ENCODE peak calls at places on chromosomes 4 and X, in ten cellular contexts. One of them, this sample, is unnamed.

GRCh38 chr4:65566473-65566872 is 103.8 kb downstream of the EPHA5 start:
- DNase-seq in cardiac muscle cell: no peak
- DNase-seq in right lobe of liver: no peak
- DNase-seq in effector memory CD4-positive, alpha-beta T cell: no peak
- DNase-seq in ovary: no peak
- DNase-seq in neural progenitor cell: no peak
- DNase-seq in MM.1S: no peak
- DNase-seq in adrenal gland: no peak
- DNase-seq in adipocyte: no peak
- DNase-seq in BE2C: no peak
- DNase-seq in this sample: no peak

GRCh38 chr4:140305053-140305452 is 68.4 kb upstream of the SCOC start:
- DNase-seq in MM.1S: no peak
- DNase-seq in neural progenitor cell: no peak
- DNase-seq in right lobe of liver: no peak
- DNase-seq in BE2C: no peak
- DNase-seq in adrenal gland: no peak
- DNase-seq in ovary: no peak
- DNase-seq in adipocyte: no peak
- DNase-seq in cardiac muscle cell: no peak
- DNase-seq in effector memory CD4-positive, alpha-beta T cell: no peak
- DNase-seq in this sample: no peak

GRCh38 chr4:8410641-8411271 is 29.8 kb downstream of the ACOX3 start:
- DNase-seq in BE2C: peak; percentile 95
- DNase-seq in ovary: peak; percentile 80
- DNase-seq in effector memory CD4-positive, alpha-beta T cell: no peak
- DNase-seq in MM.1S: no peak
- DNase-seq in neural progenitor cell: peak; percentile 83
- DNase-seq in adrenal gland: no peak
- DNase-seq in cardiac muscle cell: peak; percentile 80
- DNase-seq in adipocyte: peak; percentile 62
- DNase-seq in right lobe of liver: no peak
- DNase-seq in this sample: no peak

GRCh38 chrX:153818571-153819397 is 11.6 kb downstream of the PDZD4 start:
- DNase-seq in effector memory CD4-positive, alpha-beta T cell: peak; percentile 48
- DNase-seq in right lobe of liver: no peak
- DNase-seq in ovary: no peak
- DNase-seq in adipocyte: peak; percentile 58
- DNase-seq in cardiac muscle cell: peak; percentile 70
- DNase-seq in neural progenitor cell: peak; percentile 85
- DNase-seq in BE2C: peak; percentile 79
- DNase-seq in adrenal gland: no peak
- DNase-seq in MM.1S: no peak
- DNase-seq in this sample: peak; percentile 38

GRCh38 chr4:125387770-125388169 is 73.0 kb downstream of the FAT4 start:
- DNase-seq in neural progenitor cell: no peak
- DNase-seq in adipocyte: peak; percentile 10
- DNase-seq in ovary: no peak
- DNase-seq in MM.1S: no peak
- DNase-seq in adrenal gland: no peak
- DNase-seq in BE2C: no peak
- DNase-seq in cardiac muscle cell: no peak
- DNase-seq in right lobe of liver: no peak
- DNase-seq in effector memory CD4-positive, alpha-beta T cell: no peak
- DNase-seq in this sample: no peak

GRCh38 chr4:23241408-23241807 is 548.7 kb downstream of the GBA3 start:
- DNase-seq in effector memory CD4-positive, alpha-beta T cell: no peak
- DNase-seq in adrenal gland: no peak
- DNase-seq in BE2C: no peak
- DNase-seq in MM.1S: no peak
- DNase-seq in cardiac muscle cell: no peak
- DNase-seq in neural progenitor cell: no peak
- DNase-seq in right lobe of liver: peak; percentile 44
- DNase-seq in ovary: no peak
- DNase-seq in adipocyte: no peak
- DNase-seq in this sample: no peak

GRCh38 chr4:165207016-165207430 is 338 bp upstream of the KLHL2 start:
- DNase-seq in ovary: no peak
- DNase-seq in adipocyte: no peak
- DNase-seq in BE2C: no peak
- DNase-seq in MM.1S: no peak
- DNase-seq in neural progenitor cell: peak; percentile 37
- DNase-seq in adrenal gland: no peak
- DNase-seq in right lobe of liver: peak; percentile 49
- DNase-seq in effector memory CD4-positive, alpha-beta T cell: no peak
- DNase-seq in cardiac muscle cell: no peak
- DNase-seq in this sample: no peak

GRCh38 chrX:137051978-137052640 is 18.3 kb upstream of the GPR101 start:
- DNase-seq in adrenal gland: peak; percentile 46
- DNase-seq in BE2C: peak; percentile 77
- DNase-seq in adipocyte: peak; percentile 72
- DNase-seq in ovary: peak; percentile 78
- DNase-seq in neural progenitor cell: peak; percentile 77
- DNase-seq in MM.1S: peak; percentile 82
- DNase-seq in effector memory CD4-positive, alpha-beta T cell: peak; percentile 69
- DNase-seq in right lobe of liver: peak; percentile 59
- DNase-seq in cardiac muscle cell: peak; percentile 75
- DNase-seq in this sample: peak; percentile 66

GRCh38 chr4:170270628-170271027 is 180.9 kb upstream of the AADAT start:
- DNase-seq in BE2C: no peak
- DNase-seq in effector memory CD4-positive, alpha-beta T cell: no peak
- DNase-seq in adipocyte: no peak
- DNase-seq in right lobe of liver: no peak
- DNase-seq in neural progenitor cell: no peak
- DNase-seq in ovary: no peak
- DNase-seq in MM.1S: peak; percentile 54
- DNase-seq in cardiac muscle cell: no peak
- DNase-seq in adrenal gland: no peak
- DNase-seq in this sample: no peak

DNA sequence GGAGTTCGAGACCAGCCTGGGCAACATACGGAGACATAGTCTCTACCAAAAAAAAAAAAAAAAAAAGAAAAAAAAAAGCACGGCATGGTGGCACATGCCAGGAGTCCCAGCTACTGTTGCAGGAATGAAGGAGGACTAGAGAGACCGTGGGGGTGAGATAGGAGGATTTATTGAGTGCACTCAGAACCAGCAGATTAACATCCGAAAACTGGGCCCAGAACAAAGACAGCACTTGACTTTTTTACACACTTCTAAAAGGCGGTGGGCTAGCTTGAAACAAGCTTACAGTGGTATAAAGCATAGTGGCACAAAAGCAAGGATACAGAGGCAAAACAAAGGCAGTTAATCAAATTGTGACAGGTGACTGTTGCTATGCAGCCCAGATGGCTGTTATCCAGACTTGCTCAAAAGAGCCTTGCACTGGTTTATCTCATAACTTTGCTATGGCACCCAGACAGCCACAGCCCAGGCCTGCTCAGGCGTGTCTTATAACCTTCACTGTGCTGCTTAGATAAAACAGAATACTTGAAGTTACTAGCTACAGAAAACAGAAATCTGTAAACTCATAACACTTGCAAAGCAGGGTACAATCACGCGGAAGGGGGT is 10.0 kb upstream of the PI4K2B start:
- DNase-seq in cardiac muscle cell: no peak
- DNase-seq in neural progenitor cell: peak; percentile 44
- DNase-seq in effector memory CD4-positive, alpha-beta T cell: no peak
- DNase-seq in right lobe of liver: no peak
- DNase-seq in adrenal gland: no peak
- DNase-seq in adipocyte: peak; percentile 8
- DNase-seq in ovary: no peak
- DNase-seq in BE2C: peak; percentile 12
- DNase-seq in MM.1S: no peak
- DNase-seq in this sample: no peak
- H3K9me3 ChIP-seq in cardiac muscle cell: no peaks in the 10 kb centered on the region
- H3K9me3 ChIP-seq in neural progenitor cell: peaks cover 23% of the 10 kb centered on the region
- H3K9me3 ChIP-seq in effector memory CD4-positive, alpha-beta T cell: peaks cover 19% of the 10 kb centered on the region
- H3K9me3 ChIP-seq in right lobe of liver: no peaks in the 10 kb centered on the region
- H3K9me3 ChIP-seq in adrenal gland: peaks cover 29% of the 10 kb centered on the region
- H3K9me3 ChIP-seq in adipocyte: peaks cover 23% of the 10 kb centered on the region
- H3K9me3 ChIP-seq in ovary: peaks cover 5% of the 10 kb centered on the region
- H3K9me3 ChIP-seq in BE2C: no peaks in the 10 kb centered on the region
- H3K9me3 ChIP-seq in MM.1S: no peaks in the 10 kb centered on the region
- H3K9me3 ChIP-seq in this sample: peaks cover 9% of the 10 kb centered on the region

GRCh38 chr4:1337376-1337831 is 9.6 kb upstream of the UVSSA start:
- DNase-seq in adipocyte: no peak
- DNase-seq in neural progenitor cell: no peak
- DNase-seq in right lobe of liver: no peak
- DNase-seq in BE2C: no peak
- DNase-seq in effector memory CD4-positive, alpha-beta T cell: no peak
- DNase-seq in ovary: no peak
- DNase-seq in cardiac muscle cell: no peak
- DNase-seq in adrenal gland: no peak
- DNase-seq in MM.1S: no peak
- DNase-seq in this sample: no peak

GRCh38 chr4:1340181-1340747 is 6.7 kb upstream of the UVSSA start:
- DNase-seq in effector memory CD4-positive, alpha-beta T cell: no peak
- DNase-seq in cardiac muscle cell: no peak
- DNase-seq in MM.1S: peak; percentile 1
- DNase-seq in adrenal gland: no peak
- DNase-seq in right lobe of liver: no peak
- DNase-seq in ovary: no peak
- DNase-seq in neural progenitor cell: no peak
- DNase-seq in adipocyte: no peak
- DNase-seq in BE2C: no peak
- DNase-seq in this sample: no peak

GRCh38 chr4:1337951-1338751 is 8.9 kb upstream of the UVSSA start:
- DNase-seq in ovary: no peak
- DNase-seq in adipocyte: no peak
- DNase-seq in BE2C: no peak
- DNase-seq in adrenal gland: no peak
- DNase-seq in neural progenitor cell: no peak
- DNase-seq in effector memory CD4-positive, alpha-beta T cell: no peak
- DNase-seq in right lobe of liver: no peak
- DNase-seq in cardiac muscle cell: no peak
- DNase-seq in MM.1S: peak; percentile 1
- DNase-seq in this sample: no peak

GRCh38 chr4:1339489-1339888 is 7.5 kb upstream of the UVSSA start:
- DNase-seq in effector memory CD4-positive, alpha-beta T cell: no peak
- DNase-seq in adrenal gland: no peak
- DNase-seq in neural progenitor cell: no peak
- DNase-seq in BE2C: no peak
- DNase-seq in right lobe of liver: no peak
- DNase-seq in cardiac muscle cell: no peak
- DNase-seq in MM.1S: peak; percentile 2
- DNase-seq in adipocyte: no peak
- DNase-seq in ovary: no peak
- DNase-seq in this sample: no peak

GRCh38 chr4:1338752-1339414 is 8.1 kb upstream of the UVSSA start:
- DNase-seq in BE2C: no peak
- DNase-seq in adrenal gland: no peak
- DNase-seq in cardiac muscle cell: no peak
- DNase-seq in right lobe of liver: no peak
- DNase-seq in adipocyte: no peak
- DNase-seq in neural progenitor cell: no peak
- DNase-seq in effector memory CD4-positive, alpha-beta T cell: no peak
- DNase-seq in ovary: no peak
- DNase-seq in MM.1S: peak; percentile 1
- DNase-seq in this sample: no peak
- H3K9me3 ChIP-seq in BE2C: no peaks in the 10 kb centered on the region
- H3K9me3 ChIP-seq in adrenal gland: no peaks in the 10 kb centered on the region
- H3K9me3 ChIP-seq in cardiac muscle cell: no peaks in the 10 kb centered on the region
- H3K9me3 ChIP-seq in right lobe of liver: no peaks in the 10 kb centered on the region
- H3K9me3 ChIP-seq in adipocyte: peaks cover 16% of the 10 kb centered on the region
- H3K9me3 ChIP-seq in neural progenitor cell: no peaks in the 10 kb centered on the region
- H3K9me3 ChIP-seq in effector memory CD4-positive, alpha-beta T cell: no peaks in the 10 kb centered on the region
- H3K9me3 ChIP-seq in ovary: no peaks in the 10 kb centered on the region
- H3K9me3 ChIP-seq in MM.1S: no peaks in the 10 kb centered on the region
- H3K9me3 ChIP-seq in this sample: no peaks in the 10 kb centered on the region

GRCh38 chrX:65706041-65706828 is 38.8 kb downstream of the MSN start:
- DNase-seq in right lobe of liver: no peak
- DNase-seq in adrenal gland: no peak
- DNase-seq in neural progenitor cell: no peak
- DNase-seq in BE2C: no peak
- DNase-seq in ovary: no peak
- DNase-seq in adipocyte: peak; percentile 60
- DNase-seq in MM.1S: no peak
- DNase-seq in effector memory CD4-positive, alpha-beta T cell: peak; percentile 40
- DNase-seq in cardiac muscle cell: peak; percentile 9
- DNase-seq in this sample: no peak

GRCh38 chrX:65712005-65712861 is 44.8 kb downstream of the MSN start:
- DNase-seq in BE2C: no peak
- DNase-seq in cardiac muscle cell: no peak
- DNase-seq in ovary: no peak
- DNase-seq in adrenal gland: no peak
- DNase-seq in neural progenitor cell: no peak
- DNase-seq in effector memory CD4-positive, alpha-beta T cell: no peak
- DNase-seq in adipocyte: no peak
- DNase-seq in MM.1S: no peak
- DNase-seq in right lobe of liver: no peak
- DNase-seq in this sample: no peak

GRCh38 chrX:65702956-65703355 is 35.5 kb downstream of the MSN start:
- DNase-seq in neural progenitor cell: no peak
- DNase-seq in ovary: no peak
- DNase-seq in right lobe of liver: no peak
- DNase-seq in adrenal gland: no peak
- DNase-seq in effector memory CD4-positive, alpha-beta T cell: no peak
- DNase-seq in cardiac muscle cell: no peak
- DNase-seq in MM.1S: no peak
- DNase-seq in adipocyte: no peak
- DNase-seq in BE2C: no peak
- DNase-seq in this sample: no peak

GRCh38 chrX:65705439-65705838 is 38.0 kb downstream of the MSN start:
- DNase-seq in BE2C: no peak
- DNase-seq in neural progenitor cell: no peak
- DNase-seq in cardiac muscle cell: no peak
- DNase-seq in MM.1S: peak; percentile 70
- DNase-seq in effector memory CD4-positive, alpha-beta T cell: no peak
- DNase-seq in adrenal gland: no peak
- DNase-seq in right lobe of liver: no peak
- DNase-seq in adipocyte: no peak
- DNase-seq in ovary: no peak
- DNase-seq in this sample: no peak

DNA sequence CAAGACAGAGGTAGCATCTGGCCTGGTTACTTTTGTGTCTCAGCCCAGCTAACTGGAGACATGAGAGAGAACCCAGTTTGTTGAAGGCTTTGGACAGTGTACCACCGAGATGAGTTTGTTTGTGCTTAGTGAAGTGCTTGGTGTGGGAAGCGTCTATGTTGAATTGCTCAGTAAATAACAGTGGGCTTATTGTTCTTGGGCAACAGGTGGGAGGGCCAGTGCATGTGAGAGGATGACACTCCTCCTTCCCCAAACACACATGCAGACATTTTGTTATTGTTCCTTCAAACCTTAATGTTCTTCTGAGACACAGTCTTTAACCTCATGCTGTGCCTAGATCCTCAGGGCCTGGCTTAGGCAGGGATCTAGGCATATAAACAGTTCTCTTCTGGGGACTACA is 39.7 kb downstream of the MSN start:
- DNase-seq in neural progenitor cell: no peak
- DNase-seq in adrenal gland: no peak
- DNase-seq in adipocyte: no peak
- DNase-seq in BE2C: no peak
- DNase-seq in effector memory CD4-positive, alpha-beta T cell: no peak
- DNase-seq in cardiac muscle cell: no peak
- DNase-seq in ovary: no peak
- DNase-seq in MM.1S: no peak
- DNase-seq in right lobe of liver: no peak
- DNase-seq in this sample: no peak
- H3K9me3 ChIP-seq in neural progenitor cell: no peaks in the 10 kb centered on the region
- H3K9me3 ChIP-seq in adrenal gland: no peaks in the 10 kb centered on the region
- H3K9me3 ChIP-seq in adipocyte: no peaks in the 10 kb centered on the region
- H3K9me3 ChIP-seq in BE2C: no peaks in the 10 kb centered on the region
- H3K9me3 ChIP-seq in effector memory CD4-positive, alpha-beta T cell: no peaks in the 10 kb centered on the region
- H3K9me3 ChIP-seq in cardiac muscle cell: no peaks in the 10 kb centered on the region
- H3K9me3 ChIP-seq in ovary: no peaks in the 10 kb centered on the region
- H3K9me3 ChIP-seq in MM.1S: no peaks in the 10 kb centered on the region
- H3K9me3 ChIP-seq in right lobe of liver: no peaks in the 10 kb centered on the region
- H3K9me3 ChIP-seq in this sample: no peaks in the 10 kb centered on the region

GRCh38 chr4:152704788-152705187 is 25.0 kb upstream of the TMEM154 start:
- DNase-seq in MM.1S: no peak
- DNase-seq in effector memory CD4-positive, alpha-beta T cell: no peak
- DNase-seq in cardiac muscle cell: no peak
- DNase-seq in BE2C: no peak
- DNase-seq in adrenal gland: no peak
- DNase-seq in neural progenitor cell: no peak
- DNase-seq in right lobe of liver: no peak
- DNase-seq in ovary: no peak
- DNase-seq in adipocyte: no peak
- DNase-seq in this sample: no peak
- H3K9me3 ChIP-seq in MM.1S: no peaks in the 10 kb centered on the region
- H3K9me3 ChIP-seq in effector memory CD4-positive, alpha-beta T cell: no peaks in the 10 kb centered on the region
- H3K9me3 ChIP-seq in cardiac muscle cell: no peaks in the 10 kb centered on the region
- H3K9me3 ChIP-seq in BE2C: no peaks in the 10 kb centered on the region
- H3K9me3 ChIP-seq in adrenal gland: no peaks in the 10 kb centered on the region
- H3K9me3 ChIP-seq in neural progenitor cell: no peaks in the 10 kb centered on the region
- H3K9me3 ChIP-seq in right lobe of liver: no peaks in the 10 kb centered on the region
- H3K9me3 ChIP-seq in ovary: no peaks in the 10 kb centered on the region
- H3K9me3 ChIP-seq in adipocyte: peaks cover 56% of the 10 kb centered on the region
- H3K9me3 ChIP-seq in this sample: peaks cover 3% of the 10 kb centered on the region

This sample was measured in T-helper 17 cell.